ENCODE peak calls at places on chromosomes 1 and 21, in ten cellular contexts. S, X, M, B, P, G, V, T, E and N are unnamed samples.

GRCh38 chr1:158654079-158654478 is 32.4 kb downstream of the SPTA1 start:
- DNase-seq in S (peak; percentile 3), M (no peak), X (no peak), B (no peak), E (no peak), P (no peak), G (no peak), T (no peak), V (no peak), N (no peak)

GRCh38 chr1:92759361-92759760 is 25.5 kb downstream of the EVI5 start:
- DNase-seq in G (no peak), S (no peak), E (peak; percentile 16), T (no peak), M (no peak), V (no peak), P (no peak), B (no peak), X (peak; percentile 34), N (no peak)

GRCh38 chr1:37391181-37391949 is 83.0 kb upstream of the ZC3H12A start:
- DNase-seq in P (no peak), G (no peak), X (no peak), V (no peak), B (no peak), T (no peak), S (no peak), M (no peak), E (no peak), N (no peak)

GRCh38 chr1:1170215-1170890 is 3.3 kb upstream of the TTLL10 start:
- DNase-seq in P (peak; percentile 72), V (no peak), X (no peak), E (no peak), T (no peak), G (peak; percentile 37), M (no peak), S (peak; percentile 31), B (no peak), N (peak; percentile 14)

GRCh38 chr1:173014145-173014544 is 36.6 kb downstream of the TNFSF18 start:
- DNase-seq in G (no peak), E (no peak), S (no peak), B (no peak), P (no peak), M (no peak), V (no peak), T (no peak), X (no peak), N (no peak)

GRCh38 chr1:15522551-15522950 is 1.5 kb downstream of the CASP9 start:
- DNase-seq in B (no peak), V (no peak), P (no peak), T (no peak), E (no peak), S (no peak), X (no peak), G (no peak), M (no peak), N (no peak)

GRCh38 chr1:156062189-156062588 is 1.2 kb downstream of the RAB25 start:
- DNase-seq in S (no peak), T (no peak), P (no peak), X (no peak), G (no peak), B (no peak), V (no peak), E (no peak), M (peak; percentile 40), N (no peak)

GRCh38 chr1:86596253-86596652 is 49.4 kb downstream of the CLCA4 start:
- DNase-seq in G (no peak), X (no peak), M (no peak), B (no peak), S (no peak), T (no peak), P (no peak), V (peak; percentile 51), E (no peak), N (no peak)

GRCh38 chr1:233394860-233395717 is 67.6 kb downstream of the MAP3K21 start:
- DNase-seq in P (no peak), G (peak; percentile 52), X (peak; percentile 64), S (no peak), M (peak; percentile 78), T (no peak), V (peak; percentile 43), E (peak; percentile 81), B (peak; percentile 70), N (no peak)

GRCh38 chr1:33370286-33370685 is 49.4 kb upstream of the A3GALT2 start:
- DNase-seq in B (no peak), E (peak; percentile 40), V (no peak), M (no peak), T (no peak), X (peak; percentile 71), P (no peak), S (no peak), G (no peak), N (no peak)

GRCh38 chr1:216632980-216633379 is 90.2 kb downstream of the ESRRG start:
- DNase-seq in M (no peak), E (peak; percentile 22), T (no peak), V (no peak), P (no peak), X (no peak), S (no peak), B (no peak), G (no peak), N (no peak)

GRCh38 chr1:66266350-66266749 is 267.6 kb upstream of the SGIP1 start:
- DNase-seq in E (peak; percentile 65), B (no peak), X (no peak), S (no peak), G (no peak), P (no peak), M (no peak), V (no peak), T (no peak), N (no peak)

GRCh38 chr1:57360846-57361407 is 62.9 kb downstream of the DAB1 start:
- DNase-seq in E (no peak), V (no peak), G (no peak), M (no peak), S (no peak), T (no peak), P (no peak), X (no peak), B (no peak), N (no peak)

GRCh38 chr1:47688631-47689296 is 250.9 kb downstream of the FOXD2 start:
- DNase-seq in P (no peak), V (no peak), X (no peak), E (no peak), T (peak; percentile 31), S (no peak), G (no peak), M (no peak), B (no peak), N (no peak)

GRCh38 chr21:37000381-37000780 is 6.1 kb upstream of the RIPPLY3 start:
- DNase-seq in V (no peak), M (no peak), B (no peak), G (no peak), P (no peak), S (no peak), T (no peak), E (no peak), X (no peak), N (no peak)
- TF ChIP-seq CTCF in V (peak; percentile 7), M (no peak), B (peak; percentile 5), G (no peak), P (no peak), S (no peak), T (no peak), E (peak; percentile 6), X (peak; percentile 9), N (no peak)

GRCh38 chr1:225882008-225882698 is at the start of gene TMEM63A:
- DNase-seq in S (peak; percentile 69), X (peak; percentile 76), P (peak; percentile 97), G (peak; percentile 98), B (peak; percentile 84), T (peak; percentile 97), M (peak; percentile 94), E (peak; percentile 92), V (peak; percentile 66), N (peak; percentile 85)

GRCh38 chr1:225881081-225882007 is 836 bp downstream of the TMEM63A start:
- DNase-seq in X (peak; percentile 30), S (no peak), B (peak; percentile 38), E (peak; percentile 65), P (peak; percentile 90), V (peak; percentile 28), G (peak; percentile 67), T (peak; percentile 90), M (peak; percentile 74), N (no peak)

GRCh38 chr1:225885336-225885735 is 3.2 kb upstream of the TMEM63A start:
- DNase-seq in E (no peak), M (no peak), T (no peak), B (no peak), V (no peak), G (no peak), S (no peak), P (no peak), X (no peak), N (no peak)

GRCh38 chr1:225882699-225883615 is 777 bp upstream of the TMEM63A start:
- DNase-seq in E (peak; percentile 70), T (peak; percentile 90), B (peak; percentile 36), G (peak; percentile 66), P (peak; percentile 86), V (peak; percentile 37), S (no peak), X (peak; percentile 38), M (peak; percentile 65), N (no peak)

GRCh38 chr1:225883616-225884265 is 1.6 kb upstream of the TMEM63A start:
- DNase-seq in B (no peak), P (peak; percentile 38), M (no peak), G (no peak), V (no peak), X (no peak), E (no peak), T (no peak), S (no peak), N (no peak)
- TF ChIP-seq CTCF in B (no peak), P (no peak), M (no peak), G (no peak), V (no peak), X (no peak), E (no peak), T (no peak), S (no peak), N (no peak)

GRCh38 chr21:34037446-34037845 is 35.9 kb upstream of the MRPS6 start:
- DNase-seq in G (no peak), B (peak; percentile 70), V (peak; percentile 56), T (no peak), E (peak; percentile 57), M (peak; percentile 53), S (no peak), P (no peak), X (peak; percentile 74), N (no peak)
- TF ChIP-seq CTCF in G (no peak), B (no peak), V (no peak), T (no peak), E (no peak), M (no peak), S (no peak), P (no peak), X (no peak), N (no peak)

GRCh38 chr1:17359031-17359430 is 13.0 kb upstream of the PADI6 start:
- DNase-seq in T (no peak), E (no peak), V (no peak), B (no peak), P (no peak), S (no peak), M (no peak), G (no peak), X (no peak), N (no peak)
- TF ChIP-seq CTCF in T (no peak), E (no peak), V (no peak), B (no peak), P (no peak), S (no peak), M (no peak), G (no peak), X (no peak), N (no peak)